ENCODE peak calls at places on chromosomes 16 and 17, in five cellular contexts. One of them, this sample, is unnamed.

GRCh38 chr17:60577147-60577925 is 22.7 kb upstream of the PPM1D start:
- DNase-seq in lower leg skin: peak; percentile 52
- DNase-seq in endodermal cell: peak; percentile 65
- DNase-seq in GM23338: peak; percentile 47
- DNase-seq in astrocyte: peak; percentile 24
- DNase-seq in this sample: peak; percentile 7

GRCh38 chr17:76957600-76958464 is 89.6 kb downstream of the MGAT5B start:
- DNase-seq in lower leg skin: no peak
- DNase-seq in endodermal cell: no peak
- DNase-seq in GM23338: peak; percentile 28
- DNase-seq in astrocyte: peak; percentile 20
- DNase-seq in this sample: peak; percentile 2

GRCh38 chr16:11551842-11552241 is 34.9 kb downstream of the LITAF start:
- DNase-seq in lower leg skin: no peak
- DNase-seq in endodermal cell: no peak
- DNase-seq in GM23338: no peak
- DNase-seq in astrocyte: no peak
- DNase-seq in this sample: no peak

GRCh38 chr16:88792078-88792550 is 7.1 kb upstream of the PIEZO1 start:
- DNase-seq in lower leg skin: no peak
- DNase-seq in endodermal cell: no peak
- DNase-seq in GM23338: no peak
- DNase-seq in astrocyte: no peak
- DNase-seq in this sample: no peak

GRCh38 chr16:19517424-19518089 is 4.3 kb downstream of the GDE1 start:
- DNase-seq in lower leg skin: no peak
- DNase-seq in endodermal cell: no peak
- DNase-seq in GM23338: no peak
- DNase-seq in astrocyte: peak; percentile 37
- DNase-seq in this sample: peak; percentile 58

GRCh38 chr16:69064164-69064563 is 41.3 kb upstream of the HAS3 start:
- DNase-seq in lower leg skin: no peak
- DNase-seq in endodermal cell: no peak
- DNase-seq in GM23338: no peak
- DNase-seq in astrocyte: no peak
- DNase-seq in this sample: peak; percentile 82

GRCh38 chr17:77840156-77840555 is 118.3 kb upstream of the TNRC6C start:
- DNase-seq in lower leg skin: no peak
- DNase-seq in endodermal cell: no peak
- DNase-seq in GM23338: no peak
- DNase-seq in astrocyte: peak; percentile 62
- DNase-seq in this sample: no peak

GRCh38 chr17:75475144-75475835 is 18.9 kb downstream of the TMEM94 start:
- DNase-seq in lower leg skin: no peak
- DNase-seq in endodermal cell: peak; percentile 42
- DNase-seq in GM23338: no peak
- DNase-seq in astrocyte: no peak
- DNase-seq in this sample: no peak

GRCh38 chr16:66603537-66604375 is 748 bp upstream of the CMTM3 start:
- DNase-seq in lower leg skin: peak; percentile 92
- DNase-seq in endodermal cell: no peak
- DNase-seq in GM23338: peak; percentile 74
- DNase-seq in astrocyte: peak; percentile 68
- DNase-seq in this sample: peak; percentile 28

GRCh38 chr16:57892041-57892440 is 78.9 kb downstream of the CNGB1 start:
- DNase-seq in lower leg skin: no peak
- DNase-seq in endodermal cell: no peak
- DNase-seq in GM23338: no peak
- DNase-seq in astrocyte: peak; percentile 100
- DNase-seq in this sample: peak; percentile 34

GRCh38 chr16:48647794-48648193 is 37.8 kb upstream of the N4BP1 start:
- DNase-seq in lower leg skin: no peak
- DNase-seq in endodermal cell: no peak
- DNase-seq in GM23338: no peak
- DNase-seq in astrocyte: no peak
- DNase-seq in this sample: no peak

GRCh38 chr16:53440125-53440524 is 5.9 kb downstream of the RBL2 start:
- DNase-seq in lower leg skin: no peak
- DNase-seq in endodermal cell: no peak
- DNase-seq in GM23338: no peak
- DNase-seq in astrocyte: no peak
- DNase-seq in this sample: no peak

GRCh38 chr17:79658811-79659207 is 48.0 kb upstream of the RBFOX3 start:
- DNase-seq in lower leg skin: peak; percentile 61
- DNase-seq in endodermal cell: peak; percentile 86
- DNase-seq in GM23338: peak; percentile 85
- DNase-seq in astrocyte: peak; percentile 1
- DNase-seq in this sample: peak; percentile 5
- TF ChIP-seq CTCF in lower leg skin: no peak
- TF ChIP-seq CTCF in endodermal cell: peak; percentile 86
- TF ChIP-seq CTCF in GM23338: peak; percentile 81
- TF ChIP-seq CTCF in astrocyte: peak; percentile 35
- TF ChIP-seq CTCF in this sample: peak; percentile 69

GRCh38 chr17:29588561-29589411 is 662 bp downstream of the GIT1 start:
- DNase-seq in lower leg skin: no peak
- DNase-seq in endodermal cell: peak; percentile 86
- DNase-seq in GM23338: peak; percentile 63
- DNase-seq in astrocyte: peak; percentile 11
- DNase-seq in this sample: peak; percentile 29
- TF ChIP-seq CTCF in lower leg skin: no peak
- TF ChIP-seq CTCF in endodermal cell: no peak
- TF ChIP-seq CTCF in GM23338: no peak
- TF ChIP-seq CTCF in astrocyte: no peak
- TF ChIP-seq CTCF in this sample: no peak

DNA sequence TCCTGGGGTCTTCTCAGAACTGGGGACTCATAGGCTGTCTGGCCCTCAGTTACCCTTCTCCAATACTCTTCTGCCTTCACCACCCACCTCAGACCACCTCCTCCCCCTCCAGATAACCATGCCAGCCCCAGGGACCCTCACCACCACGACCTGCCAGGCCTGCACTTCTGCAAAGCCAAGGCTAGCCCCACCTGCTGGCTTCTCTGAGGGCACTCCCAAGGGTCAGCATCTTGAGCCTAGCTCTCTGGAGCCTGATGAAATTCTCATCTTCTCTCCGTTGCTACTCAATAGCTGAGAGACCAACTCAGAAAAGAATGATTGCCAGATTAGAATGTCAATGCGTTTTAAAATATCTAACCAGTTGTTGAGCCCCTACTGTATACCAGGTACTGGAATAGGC is 56.1 kb upstream of the LYRM9 start:
- DNase-seq in lower leg skin: no peak
- DNase-seq in endodermal cell: peak; percentile 77
- DNase-seq in GM23338: peak; percentile 53
- DNase-seq in astrocyte: no peak
- DNase-seq in this sample: no peak
- TF ChIP-seq CTCF in lower leg skin: no peak
- TF ChIP-seq CTCF in endodermal cell: peak; percentile 65
- TF ChIP-seq CTCF in GM23338: peak; percentile 58
- TF ChIP-seq CTCF in astrocyte: no peak
- TF ChIP-seq CTCF in this sample: no peak

DNA sequence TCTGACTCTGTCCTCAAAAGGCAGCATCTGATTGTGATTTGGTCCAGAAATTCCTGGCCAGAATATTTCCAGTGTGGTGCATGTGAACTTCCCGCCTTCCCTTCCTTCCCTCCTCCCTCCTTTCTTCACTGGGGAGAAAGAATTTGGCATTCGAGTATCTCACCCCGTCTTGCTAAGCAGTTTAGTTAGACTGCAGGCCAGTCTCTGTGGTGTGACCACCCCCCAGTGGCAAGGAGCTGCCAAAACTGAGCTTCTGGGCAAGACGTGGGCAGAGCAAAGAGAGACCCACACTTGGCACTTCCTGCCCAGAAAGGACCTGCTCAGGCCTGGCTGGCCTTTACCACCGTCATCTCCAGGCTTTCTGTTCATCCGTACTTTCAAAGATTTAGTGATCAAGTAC is 36.4 kb downstream of the SNX20 start:
- DNase-seq in lower leg skin: no peak
- DNase-seq in endodermal cell: peak; percentile 73
- DNase-seq in GM23338: peak; percentile 36
- DNase-seq in astrocyte: peak; percentile 12
- DNase-seq in this sample: no peak
- TF ChIP-seq CTCF in lower leg skin: no peak
- TF ChIP-seq CTCF in endodermal cell: peak; percentile 65
- TF ChIP-seq CTCF in GM23338: peak; percentile 63
- TF ChIP-seq CTCF in astrocyte: peak; percentile 15
- TF ChIP-seq CTCF in this sample: peak; percentile 55

GRCh38 chr16:72819345-72819744 is 228.6 kb downstream of the ZFHX3 start:
- DNase-seq in lower leg skin: no peak
- DNase-seq in endodermal cell: no peak
- DNase-seq in GM23338: no peak
- DNase-seq in astrocyte: peak; percentile 81
- DNase-seq in this sample: peak; percentile 87

GRCh38 chr16:72821551-72821950 is 226.4 kb downstream of the ZFHX3 start:
- DNase-seq in lower leg skin: no peak
- DNase-seq in endodermal cell: no peak
- DNase-seq in GM23338: no peak
- DNase-seq in astrocyte: no peak
- DNase-seq in this sample: no peak

GRCh38 chr16:72815348-72816318 is 232.3 kb downstream of the ZFHX3 start:
- DNase-seq in lower leg skin: no peak
- DNase-seq in endodermal cell: no peak
- DNase-seq in GM23338: no peak
- DNase-seq in astrocyte: no peak
- DNase-seq in this sample: no peak

GRCh38 chr16:72814226-72814625 is 233.7 kb downstream of the ZFHX3 start:
- DNase-seq in lower leg skin: no peak
- DNase-seq in endodermal cell: no peak
- DNase-seq in GM23338: no peak
- DNase-seq in astrocyte: no peak
- DNase-seq in this sample: no peak

GRCh38 chr16:72818286-72818845 is 229.6 kb downstream of the ZFHX3 start:
- DNase-seq in lower leg skin: no peak
- DNase-seq in endodermal cell: peak; percentile 67
- DNase-seq in GM23338: peak; percentile 67
- DNase-seq in astrocyte: peak; percentile 6
- DNase-seq in this sample: no peak
- TF ChIP-seq CTCF in lower leg skin: no peak
- TF ChIP-seq CTCF in endodermal cell: peak; percentile 76
- TF ChIP-seq CTCF in GM23338: peak; percentile 67
- TF ChIP-seq CTCF in astrocyte: no peak
- TF ChIP-seq CTCF in this sample: peak; percentile 68

GRCh38 chr17:38751803-38752118 is 780 bp upstream of the PSMB3 start:
- DNase-seq in lower leg skin: peak; percentile 97
- DNase-seq in endodermal cell: peak; percentile 97
- DNase-seq in GM23338: peak; percentile 90
- DNase-seq in astrocyte: peak; percentile 72
- DNase-seq in this sample: peak; percentile 67

GRCh38 chr17:38750312-38751121 is 2.0 kb upstream of the PSMB3 start:
- DNase-seq in lower leg skin: no peak
- DNase-seq in endodermal cell: peak; percentile 84
- DNase-seq in GM23338: peak; percentile 74
- DNase-seq in astrocyte: no peak
- DNase-seq in this sample: no peak

GRCh38 chr17:38751144-38751802 is 1.3 kb upstream of the PSMB3 start:
- DNase-seq in lower leg skin: no peak
- DNase-seq in endodermal cell: peak; percentile 63
- DNase-seq in GM23338: no peak
- DNase-seq in astrocyte: no peak
- DNase-seq in this sample: no peak

GRCh38 chr17:38752930-38753506 is 477 bp downstream of the PSMB3 start:
- DNase-seq in lower leg skin: peak; percentile 85
- DNase-seq in endodermal cell: no peak
- DNase-seq in GM23338: no peak
- DNase-seq in astrocyte: no peak
- DNase-seq in this sample: no peak

DNA sequence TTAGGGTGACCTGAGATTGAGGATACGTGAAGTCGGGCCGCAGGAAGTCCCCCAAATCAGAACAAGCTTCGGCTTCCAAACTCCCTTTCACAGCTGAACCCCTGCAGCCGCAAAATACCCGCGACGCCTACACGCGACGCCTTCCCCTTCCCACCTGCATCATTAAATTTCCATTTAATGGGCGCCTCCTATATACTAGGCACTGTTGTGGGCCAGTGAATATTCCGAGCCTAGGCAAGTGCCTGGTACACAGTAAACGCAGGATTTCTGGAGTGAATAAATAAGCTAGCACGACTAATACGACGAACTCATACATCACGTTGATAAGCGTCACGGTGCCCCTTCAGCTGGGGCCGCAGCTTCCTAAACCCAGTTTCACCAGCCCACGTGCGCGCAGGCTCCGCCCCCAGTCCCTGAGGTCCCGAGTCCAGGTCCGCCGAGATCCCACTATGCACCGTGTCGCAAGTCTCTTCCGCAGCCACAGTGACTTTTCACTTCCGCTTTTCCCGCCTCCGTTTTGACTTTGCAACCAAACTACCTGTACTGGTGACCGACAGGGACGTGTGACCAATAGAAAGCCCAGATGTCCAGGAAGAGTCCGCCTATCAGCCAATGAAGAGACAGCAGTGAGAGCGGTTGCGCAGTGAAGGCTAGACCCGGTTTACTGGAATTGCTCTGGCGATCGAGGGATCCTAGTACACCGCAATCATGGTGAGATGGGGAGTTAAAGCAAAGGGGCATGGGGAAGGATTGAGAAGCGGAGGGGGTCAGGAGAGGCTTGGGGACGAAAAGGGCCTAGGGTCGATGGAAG is at the start of gene PSMB3:
- DNase-seq in lower leg skin: peak; percentile 99
- DNase-seq in endodermal cell: peak; percentile 100
- DNase-seq in GM23338: peak; percentile 99
- DNase-seq in astrocyte: peak; percentile 99
- DNase-seq in this sample: peak; percentile 100
- TF ChIP-seq CTCF in lower leg skin: no peak
- TF ChIP-seq CTCF in endodermal cell: no peak
- TF ChIP-seq CTCF in GM23338: no peak
- TF ChIP-seq CTCF in astrocyte: no peak
- TF ChIP-seq CTCF in this sample: no peak

This sample was measured in HFFc6.